ENCODE peak calls at places on chromosome 2, in four cellular contexts. One of them, this sample, is unnamed.

GRCh38 chr2:217392930-217393584 is 533.2 kb upstream of the TNP1 start:
- DNase-seq in RCC 7860: no peak
- DNase-seq in left ventricle myocardium inferior: no peak
- DNase-seq in M059J: no peak
- DNase-seq in this sample: no peak

GRCh38 chr2:226683196-226683595 is 116.4 kb downstream of the IRS1 start:
- DNase-seq in RCC 7860: no peak
- DNase-seq in M059J: peak; percentile 56
- DNase-seq in left ventricle myocardium inferior: no peak
- DNase-seq in this sample: no peak

GRCh38 chr2:137155351-137156104 is 390.2 kb downstream of the THSD7B start:
- DNase-seq in left ventricle myocardium inferior: no peak
- DNase-seq in RCC 7860: peak; percentile 33
- DNase-seq in M059J: peak; percentile 22
- DNase-seq in this sample: no peak

GRCh38 chr2:168633200-168633599 is 169.2 kb upstream of the NOSTRIN start:
- DNase-seq in M059J: no peak
- DNase-seq in left ventricle myocardium inferior: no peak
- DNase-seq in RCC 7860: no peak
- DNase-seq in this sample: no peak

GRCh38 chr2:198883604-198884003 is 574.1 kb downstream of the SATB2 start:
- DNase-seq in M059J: no peak
- DNase-seq in RCC 7860: no peak
- DNase-seq in left ventricle myocardium inferior: no peak
- DNase-seq in this sample: no peak

GRCh38 chr2:75570948-75571729 is 10.4 kb upstream of the EVA1A start:
- DNase-seq in RCC 7860: peak; percentile 90
- DNase-seq in M059J: peak; percentile 80
- DNase-seq in left ventricle myocardium inferior: no peak
- DNase-seq in this sample: no peak

GRCh38 chr2:28036307-28036706 is 145.8 kb downstream of the BABAM2 start:
- DNase-seq in RCC 7860: no peak
- DNase-seq in left ventricle myocardium inferior: no peak
- DNase-seq in M059J: no peak
- DNase-seq in this sample: no peak

GRCh38 chr2:201654611-201655384 is 11.5 kb upstream of the TMEM237 start:
- DNase-seq in M059J: peak; percentile 71
- DNase-seq in left ventricle myocardium inferior: no peak
- DNase-seq in RCC 7860: no peak
- DNase-seq in this sample: no peak

GRCh38 chr2:75634945-75635344 is 11.6 kb upstream of the MRPL19 start:
- DNase-seq in M059J: no peak
- DNase-seq in left ventricle myocardium inferior: no peak
- DNase-seq in RCC 7860: no peak
- DNase-seq in this sample: no peak

GRCh38 chr2:74513605-74514367 is 464 bp upstream of the TLX2 start:
- DNase-seq in M059J: peak; percentile 20
- DNase-seq in left ventricle myocardium inferior: no peak
- DNase-seq in RCC 7860: no peak
- DNase-seq in this sample: no peak

This sample was measured in T-helper 9 cell.